ENCODE peak calls at places on chromosomes 12 and 14, in five cellular contexts. One of them, this sample, is unnamed.
A peak's percentile ranks its signal among the peaks of the same experiment; 100 is the strongest.

GRCh38 chr14:75578099-75578785 is at the start of gene FLVCR2:
- DNase-seq in EL: peak; percentile 74
- DNase-seq in activated CD8-positive, alpha-beta memory T cell treated with anti-CD3 and anti-CD28 coated beads for 4 hours: peak; percentile 37
- DNase-seq in T-cell: peak; percentile 36
- DNase-seq in left lung: peak; percentile 97
- DNase-seq in this sample: peak; percentile 87

GRCh38 chr12:105878964-105879363 is 259.8 kb downstream of the NUAK1 start:
- DNase-seq in T-cell: no peak
- DNase-seq in activated CD8-positive, alpha-beta memory T cell treated with anti-CD3 and anti-CD28 coated beads for 4 hours: no peak
- DNase-seq in EL: no peak
- DNase-seq in left lung: no peak
- DNase-seq in this sample: no peak

GRCh38 chr12:50520345-50520744 is 15.6 kb downstream of the DIP2B start:
- DNase-seq in activated CD8-positive, alpha-beta memory T cell treated with anti-CD3 and anti-CD28 coated beads for 4 hours: no peak
- DNase-seq in EL: no peak
- DNase-seq in left lung: no peak
- DNase-seq in T-cell: no peak
- DNase-seq in this sample: no peak

GRCh38 chr12:40988831-40989230 is 199.3 kb upstream of the PDZRN4 start:
- DNase-seq in EL: no peak
- DNase-seq in activated CD8-positive, alpha-beta memory T cell treated with anti-CD3 and anti-CD28 coated beads for 4 hours: no peak
- DNase-seq in T-cell: no peak
- DNase-seq in left lung: no peak
- DNase-seq in this sample: no peak

GRCh38 chr12:127147724-127148123 is 1119.2 kb upstream of the TMEM132C start:
- DNase-seq in EL: no peak
- DNase-seq in T-cell: no peak
- DNase-seq in activated CD8-positive, alpha-beta memory T cell treated with anti-CD3 and anti-CD28 coated beads for 4 hours: no peak
- DNase-seq in left lung: no peak
- DNase-seq in this sample: no peak

GRCh38 chr12:95736631-95737030 is 53.9 kb downstream of the NTN4 start:
- DNase-seq in T-cell: no peak
- DNase-seq in activated CD8-positive, alpha-beta memory T cell treated with anti-CD3 and anti-CD28 coated beads for 4 hours: no peak
- DNase-seq in left lung: no peak
- DNase-seq in EL: no peak
- DNase-seq in this sample: no peak

GRCh38 chr12:118404876-118405521 is 28.6 kb downstream of the SUDS3 start:
- DNase-seq in left lung: no peak
- DNase-seq in T-cell: peak; percentile 9
- DNase-seq in activated CD8-positive, alpha-beta memory T cell treated with anti-CD3 and anti-CD28 coated beads for 4 hours: peak; percentile 13
- DNase-seq in EL: peak; percentile 71
- DNase-seq in this sample: peak; percentile 59

GRCh38 chr12:53268009-53268636 is at the start of gene ESPL1:
- DNase-seq in left lung: peak; percentile 91
- DNase-seq in EL: peak; percentile 81
- DNase-seq in activated CD8-positive, alpha-beta memory T cell treated with anti-CD3 and anti-CD28 coated beads for 4 hours: peak; percentile 67
- DNase-seq in T-cell: peak; percentile 75
- DNase-seq in this sample: peak; percentile 69

GRCh38 chr12:124828264-124829007 is 35.2 kb downstream of the SCARB1 start:
- DNase-seq in activated CD8-positive, alpha-beta memory T cell treated with anti-CD3 and anti-CD28 coated beads for 4 hours: no peak
- DNase-seq in left lung: peak; percentile 27
- DNase-seq in T-cell: no peak
- DNase-seq in EL: peak; percentile 80
- DNase-seq in this sample: no peak

GRCh38 chr12:125314051-125314882 is 249.0 kb downstream of the AACS start:
- DNase-seq in activated CD8-positive, alpha-beta memory T cell treated with anti-CD3 and anti-CD28 coated beads for 4 hours: no peak
- DNase-seq in EL: no peak
- DNase-seq in left lung: no peak
- DNase-seq in T-cell: no peak
- DNase-seq in this sample: no peak

GRCh38 chr12:124565656-124566180 is 1.7 kb downstream of the NCOR2 start:
- DNase-seq in EL: no peak
- DNase-seq in activated CD8-positive, alpha-beta memory T cell treated with anti-CD3 and anti-CD28 coated beads for 4 hours: no peak
- DNase-seq in T-cell: no peak
- DNase-seq in left lung: no peak
- DNase-seq in this sample: no peak

GRCh38 chr12:64672925-64673409 is 62.7 kb downstream of the RASSF3 start:
- DNase-seq in T-cell: no peak
- DNase-seq in activated CD8-positive, alpha-beta memory T cell treated with anti-CD3 and anti-CD28 coated beads for 4 hours: no peak
- DNase-seq in EL: peak; percentile 60
- DNase-seq in left lung: no peak
- DNase-seq in this sample: no peak

GRCh38 chr12:50690923-50691322 is 73.0 kb upstream of the ATF1 start:
- DNase-seq in activated CD8-positive, alpha-beta memory T cell treated with anti-CD3 and anti-CD28 coated beads for 4 hours: no peak
- DNase-seq in left lung: no peak
- DNase-seq in EL: no peak
- DNase-seq in T-cell: no peak
- DNase-seq in this sample: peak; percentile 60

GRCh38 chr14:61347771-61348443 is 26.5 kb downstream of the PRKCH start:
- DNase-seq in left lung: no peak
- DNase-seq in activated CD8-positive, alpha-beta memory T cell treated with anti-CD3 and anti-CD28 coated beads for 4 hours: no peak
- DNase-seq in EL: no peak
- DNase-seq in T-cell: no peak
- DNase-seq in this sample: no peak

This sample was measured in right atrium auricular region.